ENCODE peak calls at places on chromosomes 13 and 19, in six cellular contexts. L is H1, I is IMR-90, D is mesenchymal stem cell, P is neuronal stem cell, H is trophoblast cell. X is an unnamed sample.

GRCh38 chr13:51848674-51849073 is 3.7 kb upstream of the TMEM272 start:
- DNase-seq in L (no peak), I (peak), D (peak), P (no peak), H (no peak), X (no peak)

GRCh38 chr19:40717325-40717879 is 490 bp downstream of the ITPKC start:
- DNase-seq in L (no peak), I (no peak), D (no peak), P (no peak), H (no peak), X (no peak)

GRCh38 chr19:13882419-13882795 is 5.5 kb downstream of the NANOS3 start:
- DNase-seq in L (no peak), I (no peak), D (no peak), P (no peak), H (no peak), X (no peak)

GRCh38 chr19:18086590-18087138 is at the start of gene IL12RB1:
- DNase-seq in L (no peak), I (no peak), D (no peak), P (no peak), H (no peak), X (no peak)

GRCh38 chr13:93625536-93625935 is 398.9 kb downstream of the GPC6 start:
- DNase-seq in L (no peak), I (peak), D (no peak), P (no peak), H (no peak), X (no peak)

GRCh38 chr13:112368883-112369282 is 7.3 kb upstream of the SPACA7 start:
- DNase-seq in L (no peak), I (no peak), D (no peak), P (no peak), H (no peak), X (no peak)

GRCh38 chr19:48724796-48725753 is 5.5 kb upstream of the MAMSTR start:
- DNase-seq in L (no peak), I (peak), D (peak), P (no peak), H (no peak), X (peak)

GRCh38 chr19:53991224-53992113 is at the start of gene CACNG6:
- DNase-seq in L (peak), I (no peak), D (peak), P (peak), H (no peak), X (peak)

GRCh38 chr13:23506821-23507210 is 63.4 kb upstream of the TNFRSF19 start:
- DNase-seq in L (no peak), I (peak), D (peak), P (no peak), H (no peak), X (no peak)

GRCh38 chr19:37979547-37980082 is 72.6 kb downstream of the SIPA1L3 start:
- DNase-seq in L (no peak), I (no peak), D (no peak), P (no peak), H (peak), X (no peak)

GRCh38 chr19:9793051-9793591 is 24.6 kb upstream of the ZNF846 start:
- DNase-seq in L (no peak), I (peak), D (peak), P (no peak), H (peak), X (peak)

GRCh38 chr19:920051-920857 is 3.1 kb downstream of the KISS1R start:
- DNase-seq in L (peak), I (no peak), D (peak), P (no peak), H (peak), X (no peak)

GRCh38 chr13:66581691-66582090 is 648.4 kb downstream of the PCDH9 start:
- DNase-seq in L (no peak), I (no peak), D (no peak), P (no peak), H (no peak), X (no peak)

GRCh38 chr13:76853481-76853880 is 32.7 kb downstream of the KCTD12 start:
- DNase-seq in L (no peak), I (no peak), D (no peak), P (no peak), H (no peak), X (no peak)

GRCh38 chr13:44574466-44574855 is 1.7 kb downstream of the TSC22D1 start:
- DNase-seq in L (no peak), I (peak), D (peak), P (no peak), H (no peak), X (no peak)

GRCh38 chr19:1425102-1425842 is 12.9 kb upstream of the RPS15 start:
- DNase-seq in L (no peak), I (no peak), D (no peak), P (no peak), H (no peak), X (no peak)

GRCh38 chr13:113839536-113840204 is 24.2 kb downstream of the GAS6 start:
- DNase-seq in L (no peak), I (no peak), D (no peak), P (no peak), H (no peak), X (no peak)

GRCh38 chr13:21453352-21454089 is 5.6 kb downstream of the ZDHHC20 start:
- DNase-seq in L (no peak), I (no peak), D (peak), P (no peak), H (no peak), X (no peak)

GRCh38 chr13:30880151-30880551 is 25.9 kb upstream of the MEDAG start:
- DNase-seq in L (no peak), I (peak), D (peak), P (no peak), H (no peak), X (no peak)

GRCh38 chr19:3459322-3459881 is 20.9 kb downstream of the SMIM24 start:
- DNase-seq in L (no peak), I (peak), D (peak), P (no peak), H (no peak), X (peak)

GRCh38 chr13:26549713-26550112 is 7.8 kb upstream of the WASF3 start:
- DNase-seq in L (no peak), I (no peak), D (no peak), P (no peak), H (no peak), X (no peak)

GRCh38 chr19:1081301-1082164 is 13.6 kb downstream of the POLR2E start:
- DNase-seq in L (peak), I (no peak), D (no peak), P (no peak), H (peak), X (peak)

GRCh38 chr13:31012285-31013024 is 80.0 kb downstream of the TEX26 start:
- DNase-seq in L (no peak), I (peak), D (peak), P (no peak), H (no peak), X (peak)

GRCh38 chr13:100069278-100069677 is 19.6 kb upstream of the PCCA start:
- DNase-seq in L (no peak), I (peak), D (no peak), P (no peak), H (no peak), X (no peak)

GRCh38 chr13:30256713-30257432 is 50.5 kb downstream of the KATNAL1 start:
- DNase-seq in L (no peak), I (no peak), D (peak), P (no peak), H (no peak), X (peak)

GRCh38 chr19:4305659-4306058 is 1.3 kb downstream of the FSD1 start:
- DNase-seq in L (no peak), I (no peak), D (no peak), P (no peak), H (no peak), X (no peak)

GRCh38 chr13:19601749-19602725 is 31.4 kb upstream of the MPHOSPH8 start:
- DNase-seq in L (peak), I (peak), D (peak), P (peak), H (no peak), X (peak)

GRCh38 chr13:110329798-110330461 is 22.8 kb downstream of the COL4A2 start:
- DNase-seq in L (no peak), I (peak), D (no peak), P (no peak), H (no peak), X (no peak)

GRCh38 chr19:47353307-47353712 is 4.2 kb downstream of the DHX34 start:
- DNase-seq in L (no peak), I (no peak), D (no peak), P (no peak), H (no peak), X (no peak)

GRCh38 chr13:41821195-41821594 is 139.7 kb downstream of the VWA8 start:
- DNase-seq in L (no peak), I (no peak), D (no peak), P (no peak), H (no peak), X (no peak)

GRCh38 chr13:47092202-47092601 is 195.3 kb upstream of the HTR2A start:
- DNase-seq in L (no peak), I (no peak), D (peak), P (no peak), H (no peak), X (no peak)

GRCh38 chr13:94984974-94985373 is 272.6 kb upstream of the SOX21 start:
- DNase-seq in L (no peak), I (no peak), D (no peak), P (no peak), H (no peak), X (no peak)

GRCh38 chr13:101416181-101417042 is at the start of gene NALCN:
- DNase-seq in L (peak), I (no peak), D (peak), P (peak), H (no peak), X (peak)

GRCh38 chr13:93248627-93249047 is 22.0 kb downstream of the GPC6 start:
- DNase-seq in L (no peak), I (peak), D (peak), P (peak), H (no peak), X (peak)

GRCh38 chr13:81487151-81487550 is 1146.2 kb upstream of the SPRY2 start:
- DNase-seq in L (peak), I (no peak), D (peak), P (peak), H (peak), X (peak)

GRCh38 chr19:32614916-32615315 is 33.9 kb downstream of the PDCD5 start:
- DNase-seq in L (no peak), I (no peak), D (no peak), P (no peak), H (no peak), X (no peak)
- H3K4me3 ChIP-seq in L (no peak), I (no peak), D (no peak), P (no peak), H (no peak), X (no peak)

GRCh38 chr19:10964903-10965302 is 4.1 kb downstream of the SMARCA4 start:
- DNase-seq in L (no peak), I (no peak), D (no peak), P (no peak), H (no peak), X (no peak)
- H2BK5ac ChIP-seq in L (peak), I (no peak), D (no peak), P (no peak), H (no peak), X (no peak)

DNA sequence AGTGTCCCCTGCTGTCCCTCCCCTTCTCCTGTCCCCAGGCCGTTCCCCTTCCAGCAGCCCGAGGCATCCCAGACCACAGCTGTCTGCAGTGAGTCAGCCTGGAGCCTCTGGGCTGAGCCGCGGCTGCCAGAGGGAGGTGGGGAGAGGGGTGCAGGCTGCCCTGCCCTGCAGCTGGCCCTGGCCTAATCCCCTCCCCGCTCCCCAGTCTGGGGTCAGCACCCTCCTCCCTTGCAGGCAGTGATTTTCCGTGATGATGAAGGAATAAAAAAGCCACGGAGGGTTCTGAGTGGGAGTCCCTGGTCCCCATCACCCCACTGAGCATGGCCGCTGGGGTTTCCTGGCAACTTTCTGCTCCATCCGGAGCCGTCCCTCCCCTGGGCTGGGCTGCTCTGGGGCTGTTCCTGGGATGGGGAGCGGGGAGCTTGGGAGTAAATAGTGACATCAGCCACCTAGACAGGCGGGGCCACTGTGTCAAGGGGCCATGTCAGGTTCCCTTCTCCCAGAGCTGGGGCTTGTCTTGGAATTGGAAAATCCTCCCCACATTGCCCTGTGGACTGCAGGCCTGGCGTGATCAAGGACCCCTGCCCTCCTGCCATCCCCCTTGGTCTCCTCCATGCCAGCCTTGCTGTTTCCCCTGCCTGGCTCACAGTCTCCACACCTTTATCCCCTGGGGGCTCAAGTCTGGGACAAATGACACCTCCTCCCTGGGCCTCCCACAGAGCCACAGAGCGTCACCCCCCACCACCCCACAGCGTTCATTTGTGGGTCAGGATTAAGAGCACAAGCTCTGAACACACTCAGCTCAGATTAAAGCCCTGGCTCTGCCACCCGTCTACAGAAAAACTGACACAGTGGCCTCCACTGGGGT is 16.7 kb downstream of the SPC24 start:
- DNase-seq in L (peak), I (peak), D (peak), P (peak), H (peak), X (peak)
- H3K4me3 ChIP-seq in L (no peak), I (no peak), D (no peak), P (no peak), H (no peak), X (no peak)

DNA sequence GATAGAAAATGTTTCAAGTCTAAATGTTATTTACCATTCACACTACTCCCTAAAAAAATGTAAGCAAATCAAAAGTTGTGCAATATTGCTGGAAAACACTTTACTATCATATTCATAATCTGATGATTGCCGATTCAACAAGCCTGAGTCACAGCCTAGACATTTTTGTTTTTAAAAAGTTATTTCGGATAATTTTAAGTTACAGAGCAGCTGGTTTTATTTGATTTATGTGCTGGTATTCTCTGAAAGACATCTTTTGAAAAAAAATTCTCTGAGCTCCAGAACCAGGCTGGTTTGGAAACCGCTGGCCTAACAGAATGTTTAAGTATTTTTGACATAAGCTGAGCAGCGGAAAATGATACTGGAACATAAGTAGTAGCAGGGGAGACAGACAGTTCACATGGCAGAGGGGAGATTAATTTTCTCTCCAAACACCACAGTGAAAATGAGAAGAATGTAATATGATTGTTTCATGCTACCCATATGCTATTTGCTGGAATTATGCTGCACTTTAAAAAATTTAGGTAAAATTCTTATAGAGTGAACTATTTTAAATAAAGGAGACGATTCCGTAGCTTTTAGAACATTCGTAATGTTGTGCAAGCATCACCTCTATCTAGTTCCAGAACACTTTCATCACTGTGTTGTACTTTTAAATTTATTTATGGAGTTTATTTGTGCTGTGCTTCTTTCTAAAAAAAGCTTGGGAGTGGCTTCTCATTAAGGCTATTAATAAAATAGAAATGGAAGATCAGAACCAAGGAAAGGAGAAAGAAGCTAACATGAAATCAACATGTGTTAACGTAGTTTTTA is 36.0 kb downstream of the TBC1D4 start:
- DNase-seq in L (no peak), I (peak), D (peak), P (no peak), H (no peak), X (no peak)
- H2BK5ac ChIP-seq in L (no peak), I (no peak), D (no peak), P (no peak), H (no peak), X (no peak)

DNA sequence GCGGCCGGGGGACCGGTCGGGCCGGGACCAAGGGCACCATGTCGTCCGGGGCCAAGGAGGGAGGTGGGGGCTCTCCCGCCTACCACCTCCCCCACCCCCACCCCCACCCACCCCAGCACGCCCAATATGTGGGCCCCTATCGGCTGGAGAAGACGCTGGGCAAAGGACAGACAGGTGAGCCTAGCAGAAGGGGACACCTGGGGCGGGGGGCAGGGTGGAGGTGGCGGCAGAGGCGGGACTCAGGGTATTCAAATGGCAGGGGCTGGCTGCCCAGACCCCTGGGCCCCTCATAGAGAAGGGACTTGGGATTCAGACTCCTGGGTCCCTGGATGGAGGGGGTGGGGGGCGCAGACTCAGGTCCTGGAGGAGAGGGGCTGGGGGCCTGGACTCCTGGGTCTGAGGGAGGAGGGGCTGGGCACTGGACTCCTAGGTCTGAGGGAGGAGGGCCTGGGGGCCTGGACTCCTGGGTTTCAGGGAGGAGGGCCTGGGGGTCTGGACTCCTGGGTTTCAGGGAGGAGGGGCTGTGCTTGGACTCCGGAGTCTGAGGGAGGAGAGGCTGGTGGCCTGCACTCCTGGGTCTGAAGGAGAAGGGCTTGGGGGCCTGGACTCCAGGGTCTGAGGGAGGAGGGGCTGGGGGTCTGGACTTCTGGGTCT is 735 bp downstream of the BRSK1 start:
- DNase-seq in L (peak), I (no peak), D (no peak), P (no peak), H (no peak), X (peak)
- H3K4me3 ChIP-seq in L (peak), I (peak), D (peak), P (peak), H (peak), X (no peak)

X was measured in mesendoderm.